ENCODE peak calls at places on chromosome 17, in ten cellular contexts. One of them, this sample, is unnamed.

GRCh38 chr17:60901806-60902205 is 224.2 kb downstream of the BCAS3 start:
- DNase-seq in stimulated activated CD4-positive, alpha-beta T cell treated with anti-CD3 and anti-CD28 coated beads, TNF-alpha, amount 100 ng/mL, for 1 hour: no peak
- DNase-seq in mesendoderm: no peak
- DNase-seq in nephron progenitor cell: no peak
- DNase-seq in fibroblast of the aortic adventitia: peak
- DNase-seq in AG10803: peak
- DNase-seq in foreskin fibroblast: peak
- DNase-seq in NCI-H69: no peak
- DNase-seq in OCI-M1: no peak
- DNase-seq in midbrain: no peak
- DNase-seq in this sample: no peak

GRCh38 chr17:49969794-49970389 is 902 bp downstream of the DLX4 start:
- DNase-seq in nephron progenitor cell: no peak
- DNase-seq in mesendoderm: no peak
- DNase-seq in foreskin fibroblast: no peak
- DNase-seq in stimulated activated CD4-positive, alpha-beta T cell treated with anti-CD3 and anti-CD28 coated beads, TNF-alpha, amount 100 ng/mL, for 1 hour: no peak
- DNase-seq in AG10803: no peak
- DNase-seq in OCI-M1: no peak
- DNase-seq in midbrain: no peak
- DNase-seq in NCI-H69: no peak
- DNase-seq in fibroblast of the aortic adventitia: no peak
- DNase-seq in this sample: no peak

GRCh38 chr17:50423553-50424159 is 2.4 kb upstream of the ACSF2 start:
- DNase-seq in AG10803: peak
- DNase-seq in NCI-H69: peak
- DNase-seq in OCI-M1: peak
- DNase-seq in stimulated activated CD4-positive, alpha-beta T cell treated with anti-CD3 and anti-CD28 coated beads, TNF-alpha, amount 100 ng/mL, for 1 hour: no peak
- DNase-seq in mesendoderm: peak
- DNase-seq in foreskin fibroblast: peak
- DNase-seq in midbrain: no peak
- DNase-seq in fibroblast of the aortic adventitia: peak
- DNase-seq in nephron progenitor cell: no peak
- DNase-seq in this sample: no peak

GRCh38 chr17:45645330-45645729 is 138.8 kb upstream of the CRHR1 start:
- DNase-seq in fibroblast of the aortic adventitia: no peak
- DNase-seq in AG10803: no peak
- DNase-seq in nephron progenitor cell: no peak
- DNase-seq in stimulated activated CD4-positive, alpha-beta T cell treated with anti-CD3 and anti-CD28 coated beads, TNF-alpha, amount 100 ng/mL, for 1 hour: no peak
- DNase-seq in foreskin fibroblast: no peak
- DNase-seq in midbrain: no peak
- DNase-seq in mesendoderm: no peak
- DNase-seq in NCI-H69: no peak
- DNase-seq in OCI-M1: no peak
- DNase-seq in this sample: no peak

GRCh38 chr17:73667184-73667959 is 23.1 kb upstream of the SDK2 start:
- DNase-seq in OCI-M1: no peak
- DNase-seq in foreskin fibroblast: no peak
- DNase-seq in midbrain: no peak
- DNase-seq in mesendoderm: no peak
- DNase-seq in nephron progenitor cell: no peak
- DNase-seq in fibroblast of the aortic adventitia: no peak
- DNase-seq in AG10803: no peak
- DNase-seq in stimulated activated CD4-positive, alpha-beta T cell treated with anti-CD3 and anti-CD28 coated beads, TNF-alpha, amount 100 ng/mL, for 1 hour: no peak
- DNase-seq in NCI-H69: peak
- DNase-seq in this sample: no peak

GRCh38 chr17:40490289-40490853 is 11.1 kb downstream of the TNS4 start:
- DNase-seq in AG10803: peak
- DNase-seq in fibroblast of the aortic adventitia: peak
- DNase-seq in OCI-M1: peak
- DNase-seq in foreskin fibroblast: peak
- DNase-seq in stimulated activated CD4-positive, alpha-beta T cell treated with anti-CD3 and anti-CD28 coated beads, TNF-alpha, amount 100 ng/mL, for 1 hour: no peak
- DNase-seq in mesendoderm: peak
- DNase-seq in NCI-H69: peak
- DNase-seq in nephron progenitor cell: peak
- DNase-seq in midbrain: peak
- DNase-seq in this sample: peak

GRCh38 chr17:43790311-43790940 is 10.2 kb downstream of the CFAP97D1 start:
- DNase-seq in OCI-M1: no peak
- DNase-seq in AG10803: no peak
- DNase-seq in foreskin fibroblast: no peak
- DNase-seq in stimulated activated CD4-positive, alpha-beta T cell treated with anti-CD3 and anti-CD28 coated beads, TNF-alpha, amount 100 ng/mL, for 1 hour: no peak
- DNase-seq in fibroblast of the aortic adventitia: no peak
- DNase-seq in NCI-H69: peak
- DNase-seq in nephron progenitor cell: no peak
- DNase-seq in mesendoderm: peak
- DNase-seq in midbrain: no peak
- DNase-seq in this sample: no peak

GRCh38 chr17:77810536-77810935 is 148.0 kb upstream of the TNRC6C start:
- DNase-seq in NCI-H69: no peak
- DNase-seq in stimulated activated CD4-positive, alpha-beta T cell treated with anti-CD3 and anti-CD28 coated beads, TNF-alpha, amount 100 ng/mL, for 1 hour: no peak
- DNase-seq in fibroblast of the aortic adventitia: peak
- DNase-seq in AG10803: peak
- DNase-seq in nephron progenitor cell: no peak
- DNase-seq in OCI-M1: no peak
- DNase-seq in foreskin fibroblast: peak
- DNase-seq in mesendoderm: peak
- DNase-seq in midbrain: no peak
- DNase-seq in this sample: no peak

GRCh38 chr17:64411999-64412771 is 21.5 kb upstream of the PECAM1 start:
- DNase-seq in NCI-H69: peak
- DNase-seq in midbrain: peak
- DNase-seq in nephron progenitor cell: peak
- DNase-seq in stimulated activated CD4-positive, alpha-beta T cell treated with anti-CD3 and anti-CD28 coated beads, TNF-alpha, amount 100 ng/mL, for 1 hour: no peak
- DNase-seq in OCI-M1: peak
- DNase-seq in fibroblast of the aortic adventitia: peak
- DNase-seq in mesendoderm: peak
- DNase-seq in foreskin fibroblast: peak
- DNase-seq in AG10803: peak
- DNase-seq in this sample: no peak

GRCh38 chr17:77371888-77372443 is 231.2 kb downstream of the SEC14L1 start:
- DNase-seq in AG10803: no peak
- DNase-seq in fibroblast of the aortic adventitia: no peak
- DNase-seq in foreskin fibroblast: no peak
- DNase-seq in stimulated activated CD4-positive, alpha-beta T cell treated with anti-CD3 and anti-CD28 coated beads, TNF-alpha, amount 100 ng/mL, for 1 hour: no peak
- DNase-seq in midbrain: no peak
- DNase-seq in nephron progenitor cell: no peak
- DNase-seq in NCI-H69: no peak
- DNase-seq in OCI-M1: no peak
- DNase-seq in mesendoderm: peak
- DNase-seq in this sample: no peak

GRCh38 chr17:80649672-80650338 is 105.2 kb downstream of the RPTOR start:
- DNase-seq in nephron progenitor cell: peak
- DNase-seq in AG10803: peak
- DNase-seq in NCI-H69: peak
- DNase-seq in fibroblast of the aortic adventitia: peak
- DNase-seq in foreskin fibroblast: peak
- DNase-seq in stimulated activated CD4-positive, alpha-beta T cell treated with anti-CD3 and anti-CD28 coated beads, TNF-alpha, amount 100 ng/mL, for 1 hour: no peak
- DNase-seq in midbrain: peak
- DNase-seq in OCI-M1: peak
- DNase-seq in mesendoderm: peak
- DNase-seq in this sample: no peak

GRCh38 chr17:52823155-52823554 is 664.6 kb upstream of the CA10 start:
- DNase-seq in OCI-M1: no peak
- DNase-seq in fibroblast of the aortic adventitia: no peak
- DNase-seq in AG10803: no peak
- DNase-seq in stimulated activated CD4-positive, alpha-beta T cell treated with anti-CD3 and anti-CD28 coated beads, TNF-alpha, amount 100 ng/mL, for 1 hour: no peak
- DNase-seq in NCI-H69: peak
- DNase-seq in midbrain: no peak
- DNase-seq in mesendoderm: no peak
- DNase-seq in foreskin fibroblast: no peak
- DNase-seq in nephron progenitor cell: no peak
- DNase-seq in this sample: no peak

GRCh38 chr17:80992077-80992947 is 671 bp downstream of the CHMP6 start:
- DNase-seq in stimulated activated CD4-positive, alpha-beta T cell treated with anti-CD3 and anti-CD28 coated beads, TNF-alpha, amount 100 ng/mL, for 1 hour: no peak
- DNase-seq in nephron progenitor cell: peak
- DNase-seq in AG10803: no peak
- DNase-seq in OCI-M1: no peak
- DNase-seq in NCI-H69: no peak
- DNase-seq in mesendoderm: no peak
- DNase-seq in fibroblast of the aortic adventitia: no peak
- DNase-seq in midbrain: no peak
- DNase-seq in foreskin fibroblast: no peak
- DNase-seq in this sample: no peak

GRCh38 chr17:80152057-80152831 is 5.3 kb upstream of the EIF4A3 start:
- DNase-seq in OCI-M1: peak
- DNase-seq in AG10803: peak
- DNase-seq in mesendoderm: peak
- DNase-seq in NCI-H69: no peak
- DNase-seq in midbrain: no peak
- DNase-seq in stimulated activated CD4-positive, alpha-beta T cell treated with anti-CD3 and anti-CD28 coated beads, TNF-alpha, amount 100 ng/mL, for 1 hour: no peak
- DNase-seq in nephron progenitor cell: no peak
- DNase-seq in foreskin fibroblast: peak
- DNase-seq in fibroblast of the aortic adventitia: peak
- DNase-seq in this sample: no peak

GRCh38 chr17:54899721-54900456 is 763 bp upstream of the TOM1L1 start:
- DNase-seq in NCI-H69: peak
- DNase-seq in foreskin fibroblast: no peak
- DNase-seq in midbrain: no peak
- DNase-seq in AG10803: no peak
- DNase-seq in OCI-M1: no peak
- DNase-seq in fibroblast of the aortic adventitia: no peak
- DNase-seq in stimulated activated CD4-positive, alpha-beta T cell treated with anti-CD3 and anti-CD28 coated beads, TNF-alpha, amount 100 ng/mL, for 1 hour: no peak
- DNase-seq in mesendoderm: peak
- DNase-seq in nephron progenitor cell: peak
- DNase-seq in this sample: no peak

GRCh38 chr17:49694847-49695697 is 12.7 kb downstream of the SLC35B1 start:
- DNase-seq in NCI-H69: peak
- DNase-seq in foreskin fibroblast: no peak
- DNase-seq in OCI-M1: peak
- DNase-seq in midbrain: no peak
- DNase-seq in mesendoderm: no peak
- DNase-seq in fibroblast of the aortic adventitia: peak
- DNase-seq in stimulated activated CD4-positive, alpha-beta T cell treated with anti-CD3 and anti-CD28 coated beads, TNF-alpha, amount 100 ng/mL, for 1 hour: peak
- DNase-seq in nephron progenitor cell: peak
- DNase-seq in AG10803: peak
- DNase-seq in this sample: peak

GRCh38 chr17:66150708-66151107 is 41.2 kb downstream of the CEP112 start:
- DNase-seq in OCI-M1: no peak
- DNase-seq in NCI-H69: no peak
- DNase-seq in midbrain: no peak
- DNase-seq in AG10803: no peak
- DNase-seq in nephron progenitor cell: no peak
- DNase-seq in fibroblast of the aortic adventitia: no peak
- DNase-seq in mesendoderm: no peak
- DNase-seq in foreskin fibroblast: no peak
- DNase-seq in stimulated activated CD4-positive, alpha-beta T cell treated with anti-CD3 and anti-CD28 coated beads, TNF-alpha, amount 100 ng/mL, for 1 hour: no peak
- DNase-seq in this sample: no peak

GRCh38 chr17:29699283-29699682 is 76.6 kb upstream of the CORO6 start:
- DNase-seq in fibroblast of the aortic adventitia: no peak
- DNase-seq in OCI-M1: no peak
- DNase-seq in stimulated activated CD4-positive, alpha-beta T cell treated with anti-CD3 and anti-CD28 coated beads, TNF-alpha, amount 100 ng/mL, for 1 hour: no peak
- DNase-seq in NCI-H69: no peak
- DNase-seq in midbrain: peak
- DNase-seq in AG10803: peak
- DNase-seq in nephron progenitor cell: no peak
- DNase-seq in foreskin fibroblast: no peak
- DNase-seq in mesendoderm: no peak
- DNase-seq in this sample: peak

GRCh38 chr17:82648761-82649474 is 674 bp upstream of the WDR45B start:
- DNase-seq in midbrain: no peak
- DNase-seq in stimulated activated CD4-positive, alpha-beta T cell treated with anti-CD3 and anti-CD28 coated beads, TNF-alpha, amount 100 ng/mL, for 1 hour: no peak
- DNase-seq in AG10803: no peak
- DNase-seq in foreskin fibroblast: no peak
- DNase-seq in fibroblast of the aortic adventitia: no peak
- DNase-seq in OCI-M1: peak
- DNase-seq in nephron progenitor cell: peak
- DNase-seq in mesendoderm: peak
- DNase-seq in NCI-H69: peak
- DNase-seq in this sample: no peak

GRCh38 chr17:82917656-82918345 is 78.0 kb upstream of the ZNF750 start:
- DNase-seq in foreskin fibroblast: no peak
- DNase-seq in stimulated activated CD4-positive, alpha-beta T cell treated with anti-CD3 and anti-CD28 coated beads, TNF-alpha, amount 100 ng/mL, for 1 hour: no peak
- DNase-seq in mesendoderm: peak
- DNase-seq in NCI-H69: peak
- DNase-seq in nephron progenitor cell: peak
- DNase-seq in fibroblast of the aortic adventitia: peak
- DNase-seq in OCI-M1: no peak
- DNase-seq in AG10803: peak
- DNase-seq in midbrain: no peak
- DNase-seq in this sample: no peak

GRCh38 chr17:18004901-18005305 is 32.2 kb downstream of the DRC3 start:
- DNase-seq in mesendoderm: peak
- DNase-seq in nephron progenitor cell: peak
- DNase-seq in fibroblast of the aortic adventitia: no peak
- DNase-seq in OCI-M1: no peak
- DNase-seq in midbrain: no peak
- DNase-seq in stimulated activated CD4-positive, alpha-beta T cell treated with anti-CD3 and anti-CD28 coated beads, TNF-alpha, amount 100 ng/mL, for 1 hour: no peak
- DNase-seq in foreskin fibroblast: no peak
- DNase-seq in NCI-H69: no peak
- DNase-seq in AG10803: no peak
- DNase-seq in this sample: no peak

GRCh38 chr17:10768766-10769383 is 35.0 kb downstream of the TMEM238L start:
- DNase-seq in mesendoderm: no peak
- DNase-seq in midbrain: peak
- DNase-seq in nephron progenitor cell: no peak
- DNase-seq in NCI-H69: no peak
- DNase-seq in fibroblast of the aortic adventitia: peak
- DNase-seq in foreskin fibroblast: no peak
- DNase-seq in OCI-M1: no peak
- DNase-seq in stimulated activated CD4-positive, alpha-beta T cell treated with anti-CD3 and anti-CD28 coated beads, TNF-alpha, amount 100 ng/mL, for 1 hour: no peak
- DNase-seq in AG10803: peak
- DNase-seq in this sample: no peak

GRCh38 chr17:59441459-59442096 is 110.1 kb downstream of the YPEL2 start:
- DNase-seq in stimulated activated CD4-positive, alpha-beta T cell treated with anti-CD3 and anti-CD28 coated beads, TNF-alpha, amount 100 ng/mL, for 1 hour: no peak
- DNase-seq in foreskin fibroblast: no peak
- DNase-seq in NCI-H69: no peak
- DNase-seq in AG10803: no peak
- DNase-seq in fibroblast of the aortic adventitia: no peak
- DNase-seq in OCI-M1: no peak
- DNase-seq in nephron progenitor cell: no peak
- DNase-seq in mesendoderm: no peak
- DNase-seq in midbrain: no peak
- DNase-seq in this sample: no peak

GRCh38 chr17:80164185-80164584 is 5.6 kb upstream of the CARD14 start:
- DNase-seq in mesendoderm: no peak
- DNase-seq in OCI-M1: no peak
- DNase-seq in AG10803: no peak
- DNase-seq in foreskin fibroblast: no peak
- DNase-seq in midbrain: no peak
- DNase-seq in stimulated activated CD4-positive, alpha-beta T cell treated with anti-CD3 and anti-CD28 coated beads, TNF-alpha, amount 100 ng/mL, for 1 hour: no peak
- DNase-seq in fibroblast of the aortic adventitia: no peak
- DNase-seq in nephron progenitor cell: no peak
- DNase-seq in NCI-H69: no peak
- DNase-seq in this sample: no peak

GRCh38 chr17:28473542-28473941 is at the start of gene SLC13A2:
- DNase-seq in foreskin fibroblast: no peak
- DNase-seq in NCI-H69: no peak
- DNase-seq in OCI-M1: no peak
- DNase-seq in fibroblast of the aortic adventitia: no peak
- DNase-seq in midbrain: no peak
- DNase-seq in stimulated activated CD4-positive, alpha-beta T cell treated with anti-CD3 and anti-CD28 coated beads, TNF-alpha, amount 100 ng/mL, for 1 hour: no peak
- DNase-seq in nephron progenitor cell: no peak
- DNase-seq in AG10803: no peak
- DNase-seq in mesendoderm: no peak
- DNase-seq in this sample: no peak

GRCh38 chr17:68378202-68379149 is 78.8 kb downstream of the WIPI1 start:
- DNase-seq in NCI-H69: peak
- DNase-seq in fibroblast of the aortic adventitia: peak
- DNase-seq in foreskin fibroblast: peak
- DNase-seq in AG10803: peak
- DNase-seq in OCI-M1: no peak
- DNase-seq in mesendoderm: peak
- DNase-seq in stimulated activated CD4-positive, alpha-beta T cell treated with anti-CD3 and anti-CD28 coated beads, TNF-alpha, amount 100 ng/mL, for 1 hour: no peak
- DNase-seq in nephron progenitor cell: peak
- DNase-seq in midbrain: peak
- DNase-seq in this sample: peak

This sample was measured in C1 segment of cervical spinal cord.